ENCODE peak calls at places on chromosome 17, in seven cellular contexts. E is GM10248, F is HS-27A, P is fibroblast of the conjunctiva, U is mucosa of gallbladder, D is activated T-cell treated with anti-CD3 and anti-CD28 coated beads for 1 hour, Q is glutamatergic neuron. W is an unnamed sample.

GRCh38 chr17:68733241-68734176 is 132.3 kb upstream of the FAM20A start:
- DNase-seq in E (no peak), F (no peak), P (no peak), U (peak; percentile 18), D (no peak), Q (no peak), W (no peak)

GRCh38 chr17:57211543-57211942 is 44.8 kb upstream of the MSI2 start:
- DNase-seq in E (no peak), F (no peak), P (no peak), U (no peak), D (no peak), Q (no peak), W (no peak)

GRCh38 chr17:8253801-8254200 is 4.7 kb downstream of the PFAS start:
- DNase-seq in E (no peak), F (no peak), P (no peak), U (no peak), D (no peak), Q (peak; percentile 54), W (no peak)

GRCh38 chr17:74632196-74632540 is 8.6 kb upstream of the CD300E start:
- DNase-seq in E (no peak), F (no peak), P (no peak), U (no peak), D (no peak), Q (no peak), W (no peak)

GRCh38 chr17:50027639-50028206 is 28.2 kb upstream of the ITGA3 start:
- DNase-seq in E (no peak), F (peak; percentile 95), P (peak; percentile 70), U (peak; percentile 80), D (no peak), Q (no peak), W (no peak)

GRCh38 chr17:42908872-42909700 is 8.5 kb downstream of the G6PC1 start:
- DNase-seq in E (no peak), F (no peak), P (no peak), U (no peak), D (no peak), Q (no peak), W (no peak)

GRCh38 chr17:17497845-17498520 is 1.8 kb upstream of the RASD1 start:
- DNase-seq in E (no peak), F (no peak), P (no peak), U (no peak), D (no peak), Q (no peak), W (no peak)

GRCh38 chr17:4679652-4680051 is 24.3 kb downstream of the PELP1 start:
- DNase-seq in E (no peak), F (no peak), P (no peak), U (peak; percentile 24), D (no peak), Q (no peak), W (no peak)

GRCh38 chr17:56737741-56738161 is 96.0 kb downstream of the C17orf67 start:
- DNase-seq in E (no peak), F (no peak), P (no peak), U (no peak), D (no peak), Q (no peak), W (no peak)

GRCh38 chr17:71378036-71378435 is 742.8 kb upstream of the SOX9 start:
- DNase-seq in E (no peak), F (no peak), P (no peak), U (no peak), D (no peak), Q (no peak), W (no peak)

GRCh38 chr17:4109424-4109823 is 33.4 kb downstream of the ZZEF1 start:
- DNase-seq in E (no peak), F (no peak), P (no peak), U (no peak), D (no peak), Q (no peak), W (no peak)

GRCh38 chr17:74923538-74924249 is 379 bp upstream of the OTOP2 start:
- DNase-seq in E (peak; percentile 87), F (no peak), P (no peak), U (peak; percentile 70), D (peak; percentile 71), Q (peak; percentile 84), W (peak; percentile 51)

GRCh38 chr17:36936455-36936934 is 780 bp upstream of the LHX1 start:
- DNase-seq in E (no peak), F (no peak), P (no peak), U (no peak), D (no peak), Q (peak; percentile 83), W (no peak)

GRCh38 chr17:72390675-72391501 is 270.1 kb downstream of the SOX9 start:
- DNase-seq in E (no peak), F (peak; percentile 69), P (no peak), U (no peak), D (no peak), Q (no peak), W (no peak)

GRCh38 chr17:6455321-6455705 is 11.1 kb downstream of the PIMREG start:
- DNase-seq in E (no peak), F (no peak), P (no peak), U (peak; percentile 21), D (peak; percentile 32), Q (peak; percentile 57), W (peak; percentile 13)

GRCh38 chr17:46877466-46877865 is 26.1 kb downstream of the WNT9B start:
- DNase-seq in E (no peak), F (no peak), P (no peak), U (no peak), D (no peak), Q (no peak), W (no peak)

GRCh38 chr17:69047368-69048263 is 13.1 kb downstream of the ABCA9 start:
- DNase-seq in E (no peak), F (no peak), P (no peak), U (peak; percentile 77), D (no peak), Q (no peak), W (no peak)

GRCh38 chr17:67245694-67246397 is 850 bp upstream of the HELZ start:
- DNase-seq in E (peak; percentile 44), F (no peak), P (no peak), U (no peak), D (peak; percentile 17), Q (peak; percentile 49), W (peak; percentile 31)

GRCh38 chr17:55434721-55435120 is 13.1 kb upstream of the MMD start:
- DNase-seq in E (no peak), F (no peak), P (no peak), U (no peak), D (no peak), Q (no peak), W (no peak)

GRCh38 chr17:70310251-70310672 is 140.9 kb downstream of the KCNJ2 start:
- DNase-seq in E (no peak), F (no peak), P (no peak), U (no peak), D (no peak), Q (no peak), W (no peak)

GRCh38 chr17:40450175-40450574 is 6.9 kb downstream of the IGFBP4 start:
- DNase-seq in E (peak; percentile 52), F (no peak), P (no peak), U (no peak), D (peak; percentile 27), Q (no peak), W (no peak)

GRCh38 chr17:1714980-1715802 is 5.0 kb upstream of the TLCD2 start:
- DNase-seq in E (no peak), F (peak; percentile 72), P (peak; percentile 97), U (peak; percentile 79), D (no peak), Q (peak; percentile 72), W (no peak)